ENCODE peak calls at places on chromosome X, in six cellular contexts. F is cardiac fibroblast, O is A549, Q is HFF-Myc, T is lower leg skin, A is left ventricle myocardium superior. G is an unnamed sample.

GRCh38 chrX:41561045-41561444 is 113.9 kb downstream of the NYX start:
- DNase-seq in Q (peak; percentile 52), A (no peak), T (peak; percentile 19), F (peak; percentile 83), O (peak; percentile 5), G (no peak)

GRCh38 chrX:151543706-151544105 is 19.8 kb upstream of the PASD1 start:
- DNase-seq in Q (no peak), A (no peak), O (no peak), F (no peak), T (no peak), G (peak; percentile 38)

GRCh38 chrX:11427082-11428033 is 134.1 kb downstream of the AMELX start:
- DNase-seq in A (peak; percentile 66), F (peak; percentile 52), T (peak; percentile 27), Q (no peak), O (no peak), G (no peak)

GRCh38 chrX:47030339-47030738 is 47.9 kb upstream of the RGN start:
- DNase-seq in Q (peak; percentile 20), T (no peak), A (no peak), F (peak; percentile 77), O (peak; percentile 46), G (peak; percentile 47)

GRCh38 chrX:33434256-33435092 is 223.1 kb upstream of the DMD start:
- DNase-seq in Q (no peak), O (no peak), A (peak; percentile 18), F (peak; percentile 58), T (peak; percentile 16), G (peak; percentile 40)

GRCh38 chrX:150085881-150086280 is 147.6 kb upstream of the EOLA2 start:
- DNase-seq in Q (no peak), F (peak; percentile 28), A (no peak), T (no peak), O (no peak), G (no peak)

GRCh38 chrX:118164138-118164537 is 47.5 kb upstream of the KLHL13 start:
- DNase-seq in T (no peak), F (no peak), Q (no peak), A (no peak), O (no peak), G (no peak)

GRCh38 chrX:19642517-19643109 is 127.3 kb upstream of the MAP3K15 start:
- DNase-seq in O (no peak), Q (no peak), A (no peak), F (no peak), T (no peak), G (no peak)

GRCh38 chrX:15678339-15678738 is 13.7 kb upstream of the CLTRN start:
- DNase-seq in A (no peak), T (no peak), O (no peak), Q (no peak), F (peak; percentile 5), G (no peak)

GRCh38 chrX:72683631-72684030 is 30.5 kb downstream of the PHKA1 start:
- DNase-seq in O (no peak), Q (no peak), A (no peak), T (no peak), F (no peak), G (no peak)

GRCh38 chrX:52979993-52980392 is 21.7 kb upstream of the FAM156A start:
- DNase-seq in O (no peak), Q (no peak), F (no peak), T (no peak), A (no peak), G (peak; percentile 66)

GRCh38 chrX:10507876-10508275 is 112.5 kb downstream of the MID1 start:
- DNase-seq in Q (no peak), F (no peak), T (no peak), O (no peak), A (no peak), G (no peak)

GRCh38 chrX:38594434-38594833 is 33.1 kb downstream of the TSPAN7 start:
- DNase-seq in O (no peak), Q (no peak), T (no peak), F (no peak), A (no peak), G (no peak)

GRCh38 chrX:5236096-5236495 is 992.6 kb downstream of the NLGN4X start:
- DNase-seq in F (no peak), T (no peak), A (no peak), O (peak; percentile 1), Q (no peak), G (peak; percentile 1)

GRCh38 chrX:53048169-53049126 is at the start of gene GPR173:
- DNase-seq in A (peak; percentile 64), O (no peak), T (no peak), Q (peak; percentile 7), F (peak; percentile 81), G (no peak)

GRCh38 chrX:7330551-7330950 is 182.6 kb upstream of the PUDP start:
- DNase-seq in A (no peak), Q (no peak), T (no peak), O (no peak), F (no peak), G (no peak)

GRCh38 chrX:84735025-84735424 is 232.8 kb upstream of the HDX start:
- DNase-seq in T (no peak), F (no peak), O (no peak), Q (no peak), A (no peak), G (peak; percentile 67)

GRCh38 chrX:71859637-71860036 is 51.0 kb upstream of the NHSL2 start:
- DNase-seq in Q (no peak), O (no peak), F (peak; percentile 50), T (no peak), A (no peak), G (no peak)

GRCh38 chrX:20500171-20500865 is 233.6 kb upstream of the RPS6KA3 start:
- DNase-seq in F (no peak), O (no peak), Q (no peak), T (no peak), A (no peak), G (no peak)

GRCh38 chrX:115226929-115227328 is 7.0 kb downstream of the LRCH2 start:
- DNase-seq in F (peak; percentile 22), T (no peak), Q (no peak), O (no peak), A (no peak), G (peak; percentile 38)

GRCh38 chrX:19382500-19383145 is 38.9 kb downstream of the PDHA1 start:
- DNase-seq in A (peak; percentile 57), Q (no peak), F (peak; percentile 41), O (peak; percentile 55), T (no peak), G (peak; percentile 66)

GRCh38 chrX:56615282-56615681 is 51.9 kb downstream of the UBQLN2 start:
- DNase-seq in T (no peak), O (no peak), F (no peak), Q (no peak), A (no peak), G (no peak)

GRCh38 chrX:10569946-10570345 is 50.4 kb downstream of the MID1 start:
- DNase-seq in Q (no peak), T (no peak), A (no peak), O (no peak), F (no peak), G (no peak)

GRCh38 chrX:111254896-111255693 is 15.2 kb downstream of the CAPN6 start:
- DNase-seq in A (no peak), F (no peak), T (no peak), O (no peak), Q (no peak), G (no peak)

GRCh38 chrX:14073158-14073557 is 43.5 kb upstream of the GEMIN8 start:
- DNase-seq in F (no peak), O (no peak), Q (no peak), A (no peak), T (no peak), G (no peak)

GRCh38 chrX:154437971-154438893 is 1.3 kb downstream of the GDI1 start:
- DNase-seq in T (no peak), Q (no peak), A (no peak), F (no peak), O (no peak), G (no peak)

GRCh38 chrX:45598841-45599240 is 398.2 kb upstream of the DIPK2B start:
- DNase-seq in Q (no peak), T (no peak), A (no peak), O (no peak), F (peak; percentile 53), G (no peak)

GRCh38 chrX:80808854-80809493 is 703 bp downstream of the BRWD3 start:
- DNase-seq in Q (no peak), T (no peak), F (peak; percentile 3), O (peak; percentile 6), A (peak; percentile 23), G (peak; percentile 54)

GRCh38 chrX:129108936-129109335 is 414.4 kb downstream of the SMARCA1 start:
- DNase-seq in F (no peak), O (no peak), A (no peak), Q (no peak), T (no peak), G (no peak)

GRCh38 chrX:46407036-46407752 is 138.0 kb downstream of the ZNF674 start:
- DNase-seq in Q (no peak), T (no peak), A (no peak), O (no peak), F (no peak), G (no peak)

GRCh38 chrX:23511783-23512182 is 155.5 kb upstream of the PRDX4 start:
- DNase-seq in O (no peak), T (no peak), F (no peak), Q (no peak), A (no peak), G (no peak)

GRCh38 chrX:103248553-103248952 is 6.4 kb downstream of the TCEAL8 start:
- DNase-seq in F (peak; percentile 42), T (no peak), O (peak; percentile 11), Q (no peak), A (no peak), G (peak; percentile 3)

G was measured in Caco-2.